ENCODE peak calls at places on chromosomes 2 and 18, in six cellular contexts. B, I, A, S, Z and V are unnamed samples.

GRCh38 chr2:187453078-187453641 is 5.1 kb upstream of the CALCRL start:
- DNase-seq in B (peak; percentile 27), I (no peak), A (no peak), S (peak; percentile 13), Z (no peak), V (no peak)

GRCh38 chr2:39725401-39725800 is 53.7 kb downstream of the THUMPD2 start:
- DNase-seq in B (no peak), I (no peak), A (no peak), S (no peak), Z (no peak), V (no peak)

GRCh38 chr2:17594533-17595391 is 54.3 kb downstream of the VSNL1 start:
- DNase-seq in B (no peak), I (no peak), A (no peak), S (peak; percentile 50), Z (no peak), V (no peak)

GRCh38 chr2:46836295-46837111 is 79.1 kb downstream of the MCFD2 start:
- DNase-seq in B (no peak), I (no peak), A (no peak), S (peak; percentile 73), Z (no peak), V (no peak)

GRCh38 chr2:56008661-56009411 is 85.3 kb upstream of the EFEMP1 start:
- DNase-seq in B (peak; percentile 94), I (peak; percentile 70), A (no peak), S (peak; percentile 89), Z (no peak), V (peak; percentile 71)

GRCh38 chr18:79952996-79953559 is 1.6 kb upstream of the SLC66A2 start:
- DNase-seq in B (peak; percentile 72), I (no peak), A (no peak), S (no peak), Z (no peak), V (peak; percentile 36)

GRCh38 chr2:236712304-236712703 is 142.7 kb downstream of the ACKR3 start:
- DNase-seq in B (no peak), I (no peak), A (no peak), S (peak; percentile 23), Z (no peak), V (no peak)

GRCh38 chr2:194182888-194183287 is 1474.1 kb upstream of the SLC39A10 start:
- DNase-seq in B (no peak), I (no peak), A (no peak), S (no peak), Z (no peak), V (no peak)

GRCh38 chr18:57947117-57947516 is 96.9 kb upstream of the NEDD4L start:
- DNase-seq in B (no peak), I (no peak), A (no peak), S (no peak), Z (no peak), V (no peak)

GRCh38 chr2:217393585-217394032 is 533.7 kb upstream of the TNP1 start:
- DNase-seq in B (no peak), I (peak; percentile 84), A (no peak), S (peak; percentile 96), Z (no peak), V (peak; percentile 79)

GRCh38 chr2:195501746-195502145 is 155.3 kb upstream of the SLC39A10 start:
- DNase-seq in B (no peak), I (no peak), A (no peak), S (no peak), Z (no peak), V (no peak)

GRCh38 chr18:75036941-75037516 is 171.9 kb downstream of the PTGR3 start:
- DNase-seq in B (no peak), I (no peak), A (no peak), S (peak; percentile 86), Z (no peak), V (no peak)

GRCh38 chr2:177692042-177692823 is 299.7 kb downstream of the AGPS start:
- DNase-seq in B (no peak), I (no peak), A (no peak), S (no peak), Z (no peak), V (no peak)

GRCh38 chr2:7972670-7973069 is 709.2 kb upstream of the ID2 start:
- DNase-seq in B (peak; percentile 32), I (no peak), A (no peak), S (no peak), Z (no peak), V (no peak)

GRCh38 chr2:151682459-151683003 is 51.7 kb downstream of the NEB start:
- DNase-seq in B (peak; percentile 28), I (no peak), A (no peak), S (no peak), Z (no peak), V (no peak)

GRCh38 chr2:18001671-18002070 is 123.2 kb downstream of the KCNS3 start:
- DNase-seq in B (peak; percentile 3), I (no peak), A (no peak), S (no peak), Z (no peak), V (no peak)

GRCh38 chr18:24609249-24609648 is 148.8 kb downstream of the HRH4 start:
- DNase-seq in B (no peak), I (no peak), A (no peak), S (peak; percentile 24), Z (no peak), V (no peak)

GRCh38 chr2:64453710-64454315 is at the start of gene LGALSL:
- DNase-seq in B (peak; percentile 92), I (peak; percentile 79), A (peak; percentile 85), S (peak; percentile 24), Z (peak; percentile 0), V (peak; percentile 80)

GRCh38 chr2:24866946-24867345 is 53.1 kb downstream of the ADCY3 start:
- DNase-seq in B (no peak), I (no peak), A (no peak), S (no peak), Z (no peak), V (no peak)

GRCh38 chr2:219252084-219252483 is 959 bp upstream of the TUBA4B start:
- DNase-seq in B (no peak), I (no peak), A (no peak), S (no peak), Z (no peak), V (no peak)

GRCh38 chr2:70855679-70856078 is 20.1 kb upstream of the CD207 start:
- DNase-seq in B (no peak), I (no peak), A (no peak), S (peak; percentile 13), Z (no peak), V (no peak)

GRCh38 chr2:150063950-150064549 is 423.4 kb downstream of the RND3 start:
- DNase-seq in B (peak; percentile 78), I (no peak), A (no peak), S (no peak), Z (no peak), V (no peak)

GRCh38 chr2:27721335-27721734 is 50.2 kb upstream of the MRPL33 start:
- DNase-seq in B (no peak), I (no peak), A (no peak), S (no peak), Z (no peak), V (no peak)

GRCh38 chr2:172372436-172372835 is 55.0 kb upstream of the ITGA6 start:
- DNase-seq in B (no peak), I (no peak), A (no peak), S (no peak), Z (no peak), V (no peak)

GRCh38 chr18:46366211-46366610 is 262.0 kb downstream of the HAUS1 start:
- DNase-seq in B (no peak), I (no peak), A (no peak), S (no peak), Z (no peak), V (no peak)

GRCh38 chr2:33322099-33322498 is 154.3 kb upstream of the RASGRP3 start:
- DNase-seq in B (no peak), I (no peak), A (no peak), S (peak; percentile 80), Z (no peak), V (no peak)

GRCh38 chr2:85185431-85185940 is 52.3 kb downstream of the TCF7L1 start:
- DNase-seq in B (no peak), I (no peak), A (no peak), S (peak; percentile 50), Z (no peak), V (no peak)

GRCh38 chr2:602571-603366 is 74.4 kb downstream of the TMEM18 start:
- DNase-seq in B (no peak), I (no peak), A (no peak), S (no peak), Z (no peak), V (no peak)

DNA sequence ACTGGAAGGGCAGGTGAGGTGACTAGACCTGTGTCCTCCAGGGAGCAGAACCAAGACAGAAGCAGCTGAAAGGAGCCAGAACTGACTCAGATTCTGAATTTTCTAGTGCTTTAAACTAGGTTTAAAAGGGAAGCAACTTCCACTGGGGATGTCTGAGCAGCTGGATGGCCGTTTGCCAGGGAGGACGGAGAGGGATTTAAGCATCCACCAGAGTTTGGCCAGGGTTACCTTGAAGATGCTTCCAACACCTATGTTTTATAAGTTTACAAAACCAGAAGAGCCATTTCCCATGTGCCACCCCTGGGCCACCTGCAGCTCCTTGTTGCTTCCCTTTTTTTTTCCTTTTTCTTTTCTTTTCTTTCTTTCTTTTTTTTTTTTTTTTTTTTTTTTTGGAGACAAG is 48.6 kb upstream of the RBM44 start:
- DNase-seq in B (no peak), I (no peak), A (no peak), S (no peak), Z (no peak), V (no peak)
- H3K36me3 ChIP-seq in B (no peaks in the 10 kb centered on the region), I (no peaks in the 10 kb centered on the region), A (no peaks in the 10 kb centered on the region), S (peaks cover 44% of the 10 kb centered on the region), Z (peaks cover 70% of the 10 kb centered on the region), V (peaks cover 89% of the 10 kb centered on the region)

GRCh38 chr2:113157897-113158753 is 15.6 kb upstream of the PSD4 start:
- DNase-seq in B (no peak), I (no peak), A (no peak), S (peak; percentile 26), Z (no peak), V (no peak)
- H3K4me3 ChIP-seq in B (peak overlapping the region; percentile 59), I (peak overlapping the region; percentile 24), A (peak overlapping the region; percentile 76), S (no peak overlapping the region), Z (peak overlapping the region; percentile 78), V (peak overlapping the region; percentile 45)

GRCh38 chr2:44315945-44316344 is 40.7 kb downstream of the SLC3A1 start:
- DNase-seq in B (no peak), I (no peak), A (no peak), S (no peak), Z (no peak), V (no peak)
- H3K36me3 ChIP-seq in B (peaks cover 14% of the 10 kb centered on the region), I (no peaks in the 10 kb centered on the region), A (peaks cover 9% of the 10 kb centered on the region), S (peaks cover 16% of the 10 kb centered on the region), Z (peaks cover 21% of the 10 kb centered on the region), V (peaks cover 5% of the 10 kb centered on the region)

GRCh38 chr2:238865015-238865719 is 17.3 kb downstream of the TWIST2 start:
- DNase-seq in B (no peak), I (peak; percentile 30), A (no peak), S (no peak), Z (no peak), V (no peak)

GRCh38 chr2:238863231-238863630 is 15.3 kb downstream of the TWIST2 start:
- DNase-seq in B (no peak), I (peak; percentile 26), A (no peak), S (no peak), Z (no peak), V (no peak)

GRCh38 chr2:238865744-238866355 is 18.0 kb downstream of the TWIST2 start:
- DNase-seq in B (no peak), I (peak; percentile 17), A (no peak), S (no peak), Z (no peak), V (no peak)

GRCh38 chr2:238863749-238864206 is 15.9 kb downstream of the TWIST2 start:
- DNase-seq in B (no peak), I (peak; percentile 17), A (no peak), S (no peak), Z (no peak), V (no peak)

GRCh38 chr2:238864207-238865014 is 16.5 kb downstream of the TWIST2 start:
- DNase-seq in B (peak; percentile 80), I (peak; percentile 94), A (no peak), S (peak; percentile 99), Z (no peak), V (peak; percentile 89)
- H3K4me3 ChIP-seq in B (no peak overlapping the region), I (no peak overlapping the region), A (no peak overlapping the region), S (no peak overlapping the region), Z (no peak overlapping the region), V (no peak overlapping the region)